ENCODE peak calls at places on chromosomes 4 and X, in seven cellular contexts. U is lower lobe of right lung, X is IMR-90, S is kidney epithelial cell, N is ascending aorta, T is OCI-LY7, A is breast epithelium. L is an unnamed sample.

GRCh38 chr4:118867311-118868067 is 21.2 kb upstream of the SYNPO2 start:
- DNase-seq in U (no peak), X (peak; percentile 49), S (no peak), N (no peak), T (no peak), A (no peak), L (no peak)

GRCh38 chrX:45172890-45173289 is 27.8 kb downstream of the DIPK2B start:
- DNase-seq in U (no peak), X (peak; percentile 54), S (peak; percentile 57), N (no peak), T (no peak), A (no peak), L (peak; percentile 20)

GRCh38 chr4:99587302-99587701 is 12.7 kb downstream of the MTTP start:
- DNase-seq in U (no peak), X (no peak), S (no peak), N (no peak), T (no peak), A (no peak), L (no peak)

GRCh38 chr4:135124196-135124595 is 922.6 kb upstream of the PABPC4L start:
- DNase-seq in U (no peak), X (no peak), S (no peak), N (no peak), T (no peak), A (no peak), L (no peak)

GRCh38 chrX:136209016-136209738 is 42.0 kb downstream of the MAP7D3 start:
- DNase-seq in U (no peak), X (peak; percentile 56), S (no peak), N (peak; percentile 77), T (no peak), A (no peak), L (peak; percentile 70)

GRCh38 chr4:19117022-19117421 is 1095.5 kb upstream of the LCORL start:
- DNase-seq in U (no peak), X (no peak), S (no peak), N (no peak), T (no peak), A (no peak), L (no peak)

GRCh38 chr4:84032372-84032771 is 466.7 kb downstream of the NKX6-1 start:
- DNase-seq in U (no peak), X (no peak), S (no peak), N (no peak), T (no peak), A (no peak), L (no peak)

GRCh38 chrX:153794897-153795816 is 689 bp downstream of the SSR4 start:
- DNase-seq in U (peak; percentile 50), X (no peak), S (no peak), N (peak; percentile 69), T (peak; percentile 14), A (no peak), L (peak; percentile 71)

GRCh38 chr4:32417113-32417704 is 1697.0 kb downstream of the PCDH7 start:
- DNase-seq in U (no peak), X (no peak), S (no peak), N (no peak), T (peak; percentile 12), A (no peak), L (no peak)

GRCh38 chrX:135112096-135112729 is 8.1 kb downstream of the ETDB start:
- DNase-seq in U (no peak), X (peak; percentile 31), S (no peak), N (no peak), T (peak; percentile 32), A (no peak), L (no peak)

GRCh38 chrX:15128838-15129237 is 141.0 kb downstream of the ASB9 start:
- DNase-seq in U (no peak), X (no peak), S (no peak), N (no peak), T (no peak), A (no peak), L (no peak)

GRCh38 chrX:40300286-40300890 is 202.6 kb upstream of the BCOR start:
- DNase-seq in U (no peak), X (no peak), S (no peak), N (no peak), T (no peak), A (no peak), L (no peak)

GRCh38 chr4:15930314-15930713 is 8.2 kb downstream of the FGFBP1 start:
- DNase-seq in U (no peak), X (no peak), S (no peak), N (no peak), T (no peak), A (no peak), L (no peak)

GRCh38 chrX:51461053-51462050 is 35.0 kb downstream of the NUDT11 start:
- DNase-seq in U (no peak), X (peak; percentile 42), S (no peak), N (no peak), T (peak; percentile 47), A (no peak), L (no peak)

GRCh38 chrX:67697452-67697851 is 153.6 kb downstream of the AR start:
- DNase-seq in U (no peak), X (no peak), S (no peak), N (no peak), T (no peak), A (no peak), L (no peak)

GRCh38 chr4:25674386-25674785 is 18.7 kb downstream of the SLC34A2 start:
- DNase-seq in U (no peak), X (no peak), S (no peak), N (no peak), T (no peak), A (no peak), L (peak; percentile 4)

GRCh38 chr4:130183796-130184195 is 1087.8 kb downstream of the C4orf33 start:
- DNase-seq in U (no peak), X (no peak), S (no peak), N (no peak), T (no peak), A (no peak), L (no peak)

GRCh38 chrX:63657821-63658220 is 127.2 kb downstream of the ARHGEF9 start:
- DNase-seq in U (peak; percentile 73), X (peak; percentile 78), S (no peak), N (peak; percentile 89), T (no peak), A (peak; percentile 55), L (no peak)

GRCh38 chr4:8834681-8835220 is 36.9 kb downstream of the HMX1 start:
- DNase-seq in U (peak; percentile 20), X (no peak), S (no peak), N (peak; percentile 58), T (no peak), A (no peak), L (peak; percentile 61)

GRCh38 chr4:86536166-86536565 is 57.9 kb upstream of the PTPN13 start:
- DNase-seq in U (no peak), X (no peak), S (no peak), N (no peak), T (no peak), A (no peak), L (no peak)

GRCh38 chr4:137641554-137641953 is 109.3 kb upstream of the PCDH18 start:
- DNase-seq in U (no peak), X (no peak), S (no peak), N (no peak), T (no peak), A (no peak), L (no peak)

GRCh38 chr4:3516061-3516835 is 16.0 kb downstream of the LRPAP1 start:
- DNase-seq in U (peak; percentile 38), X (no peak), S (no peak), N (no peak), T (no peak), A (no peak), L (no peak)
- H3K36me3 ChIP-seq in U (peaks cover 94% of the 10 kb centered on the region), X (peaks cover 69% of the 10 kb centered on the region), S (peaks cover 2% of the 10 kb centered on the region), N (peaks cover 95% of the 10 kb centered on the region), T (peaks cover 76% of the 10 kb centered on the region), A (peaks cover 31% of the 10 kb centered on the region), L (peaks cover 25% of the 10 kb centered on the region)

DNA sequence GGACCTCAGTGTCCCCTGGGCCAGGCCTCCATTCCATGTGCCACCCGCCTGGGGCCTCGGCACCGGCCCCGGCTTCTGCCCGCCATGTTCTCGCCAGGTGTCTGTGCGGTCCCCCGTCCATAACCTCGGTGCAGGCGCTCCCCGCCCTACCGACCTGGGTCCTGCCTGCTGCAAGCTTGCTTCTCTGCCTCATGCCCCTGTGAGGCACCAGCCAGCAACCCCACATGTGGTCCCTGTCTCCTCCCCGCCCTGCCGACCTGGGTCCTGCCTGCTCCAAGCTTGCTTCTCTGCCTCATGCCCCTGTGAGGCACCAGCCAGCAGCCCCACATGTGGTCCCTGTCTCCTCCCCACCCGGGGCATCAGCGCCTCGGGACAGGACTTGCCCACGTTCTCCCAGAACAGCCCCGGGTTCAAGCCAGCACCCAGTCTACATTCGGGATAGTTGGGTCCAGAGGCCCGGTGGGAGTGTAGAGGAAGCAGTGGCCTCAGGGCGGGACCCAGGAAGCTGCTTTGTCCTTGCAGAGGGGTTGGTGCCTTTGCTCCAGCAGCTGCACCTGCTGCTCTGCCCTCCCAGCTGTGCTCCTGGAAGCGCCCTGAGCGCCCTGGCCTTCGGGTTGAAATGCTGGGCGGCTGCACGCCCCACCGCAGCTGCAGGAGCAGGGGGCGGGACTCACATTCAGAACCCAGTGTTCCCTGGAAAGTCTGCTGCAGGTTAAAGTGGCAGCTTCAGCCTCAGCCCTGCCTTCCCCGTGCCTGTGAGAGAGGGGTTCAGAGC is 20.1 kb upstream of the UVSSA start:
- DNase-seq in U (no peak), X (no peak), S (no peak), N (no peak), T (no peak), A (no peak), L (no peak)
- H3K36me3 ChIP-seq in U (peaks cover 76% of the 10 kb centered on the region), X (peaks cover 74% of the 10 kb centered on the region), S (peaks cover 4% of the 10 kb centered on the region), N (peaks cover 62% of the 10 kb centered on the region), T (peaks cover 60% of the 10 kb centered on the region), A (no peaks in the 10 kb centered on the region), L (peaks cover 11% of the 10 kb centered on the region)

DNA sequence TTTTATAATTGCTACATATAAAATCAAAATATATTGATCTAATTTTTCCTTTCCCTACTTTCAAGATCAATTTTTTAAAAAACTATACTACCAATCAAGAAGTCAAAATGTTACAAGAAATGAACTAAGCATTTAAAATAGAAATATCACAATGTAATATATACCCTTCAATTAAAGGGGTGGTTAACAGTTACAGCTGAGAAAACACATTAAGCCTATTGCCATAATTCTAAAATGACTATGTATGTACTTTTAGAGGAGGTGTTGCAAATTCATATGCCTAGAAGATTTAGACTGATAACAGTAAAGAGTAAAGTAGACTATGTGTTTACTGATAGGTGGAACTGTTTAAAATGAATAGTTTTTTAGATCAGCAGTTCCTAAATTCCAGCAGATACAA is 3.7 kb downstream of the NUP54 start:
- DNase-seq in U (no peak), X (no peak), S (no peak), N (no peak), T (no peak), A (no peak), L (no peak)
- H3K36me3 ChIP-seq in U (peaks cover 46% of the 10 kb centered on the region), X (peaks cover 4% of the 10 kb centered on the region), S (no peaks in the 10 kb centered on the region), N (peaks cover 41% of the 10 kb centered on the region), T (peaks cover 56% of the 10 kb centered on the region), A (no peaks in the 10 kb centered on the region), L (peaks cover 10% of the 10 kb centered on the region)

DNA sequence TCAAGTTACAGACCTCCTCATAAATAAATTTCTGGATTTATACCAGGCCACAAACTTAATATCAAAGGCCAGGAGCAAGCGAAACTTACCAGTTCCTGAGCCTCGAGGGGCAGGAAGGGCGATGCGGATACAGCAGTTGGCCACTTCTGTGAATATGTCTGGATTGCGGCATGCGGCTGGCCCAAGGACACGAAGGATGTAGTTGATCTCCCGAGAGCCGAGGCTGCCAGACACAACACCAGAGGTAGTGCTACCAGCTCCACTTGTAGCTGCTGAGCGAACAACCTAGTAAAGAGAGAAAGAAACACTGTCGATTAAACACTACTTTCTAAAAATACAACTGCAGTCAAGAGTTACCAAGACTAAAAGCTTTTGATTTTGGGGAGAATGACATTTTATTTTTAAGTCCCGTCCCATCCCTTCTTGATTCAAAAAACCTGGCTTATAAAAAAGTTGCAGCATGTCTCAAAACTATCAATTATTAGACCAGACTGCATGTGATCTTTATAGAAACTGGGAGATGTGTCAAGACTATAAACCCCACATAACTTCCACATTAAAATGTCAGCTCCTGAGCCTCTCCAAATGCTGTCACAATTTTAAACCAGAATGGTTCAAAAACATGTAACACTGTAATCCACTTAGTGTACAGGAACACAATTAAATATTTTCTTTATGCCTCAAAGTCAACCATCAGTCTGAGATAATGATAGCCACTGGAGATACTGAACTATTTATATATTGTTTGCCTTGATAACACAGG is 105.6 kb downstream of the HUWE1 start:
- DNase-seq in U (no peak), X (no peak), S (no peak), N (no peak), T (no peak), A (no peak), L (no peak)
- H3K36me3 ChIP-seq in U (peaks cover 71% of the 10 kb centered on the region), X (peaks cover 20% of the 10 kb centered on the region), S (peaks cover 2% of the 10 kb centered on the region), N (peaks cover 47% of the 10 kb centered on the region), T (peaks cover 75% of the 10 kb centered on the region), A (no peaks in the 10 kb centered on the region), L (peaks cover 35% of the 10 kb centered on the region)

L was measured in H7.